ENCODE peak calls at places on chromosomes 12 and 14, in four cellular contexts. D, B, I and O are unnamed samples.
A peak's percentile ranks its signal among the peaks of the same experiment; 100 is the strongest.

GRCh38 chr14:54362759-54363437 is 33.9 kb upstream of the CDKN3 start:
- DNase-seq in I (no peak), D (no peak), B (no peak), O (no peak)

GRCh38 chr12:3142386-3142785 is 65.2 kb downstream of the TSPAN9 start:
- DNase-seq in I (no peak), D (no peak), B (no peak), O (no peak)

GRCh38 chr12:46965880-46966279 is 113.5 kb upstream of the PCED1B start:
- DNase-seq in I (no peak), D (no peak), B (no peak), O (no peak)

GRCh38 chr14:75811136-75811839 is 150.2 kb downstream of the TTLL5 start:
- DNase-seq in B (no peak), I (no peak), D (no peak), O (no peak)

GRCh38 chr12:67534671-67535070 is 113.9 kb upstream of the DYRK2 start:
- DNase-seq in I (peak; percentile 47), B (no peak), D (no peak), O (no peak)

GRCh38 chr14:58733451-58734208 is 95.9 kb downstream of the DACT1 start:
- DNase-seq in B (no peak), D (no peak), I (no peak), O (no peak)

GRCh38 chr12:121787063-121787774 is 6.3 kb downstream of the RHOF start:
- DNase-seq in D (no peak), I (peak; percentile 75), B (no peak), O (no peak)

GRCh38 chr12:124474709-124475108 is 92.7 kb downstream of the NCOR2 start:
- DNase-seq in I (no peak), D (no peak), B (no peak), O (no peak)

DNA sequence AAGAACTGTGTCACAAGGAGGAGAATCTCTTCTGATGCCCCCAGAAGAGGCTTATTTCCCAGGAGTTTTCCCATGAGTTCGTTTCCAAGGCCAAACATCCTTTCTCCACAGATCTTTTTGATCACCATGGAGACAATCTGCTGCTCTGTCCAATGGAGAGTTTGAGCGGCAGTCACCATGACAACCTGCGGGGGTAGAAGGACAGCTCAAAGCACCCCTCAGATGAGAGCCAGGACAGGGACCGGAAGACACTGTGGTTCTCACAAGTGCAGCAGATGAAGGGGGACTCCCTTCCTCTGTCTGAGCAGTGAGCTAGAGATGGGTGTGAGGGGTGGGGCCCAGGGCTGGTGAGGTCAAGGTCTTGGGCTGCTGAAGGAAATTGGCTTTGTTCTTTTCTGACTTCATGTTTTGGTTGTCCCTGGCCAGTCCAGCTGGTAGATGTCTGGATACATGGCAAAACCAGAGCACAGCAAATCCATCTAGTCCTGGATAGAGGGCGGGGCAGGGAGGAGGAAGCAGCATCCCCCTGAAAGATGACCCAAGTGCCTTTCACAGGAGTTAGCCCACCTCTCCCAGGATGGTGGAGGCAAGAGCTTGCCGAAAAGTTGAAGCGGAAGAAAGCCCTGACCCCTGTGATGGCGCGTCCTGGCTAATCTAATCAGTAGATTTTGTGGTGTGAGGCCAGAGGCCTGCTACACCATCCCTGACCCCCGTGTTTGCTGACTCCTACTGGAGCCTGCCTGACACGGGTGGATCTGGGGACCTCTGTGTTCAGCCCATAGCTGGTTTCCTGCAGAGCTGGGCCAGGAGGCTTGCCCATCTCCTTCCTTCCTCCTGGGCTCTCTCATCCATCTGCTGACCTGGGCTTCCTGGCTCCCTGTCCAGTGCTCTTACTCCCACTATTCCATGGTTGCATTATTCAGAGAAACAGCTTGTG is 24.4 kb downstream of the DHRS2 start:
- DNase-seq in D (no peak), I (no peak), B (no peak), O (no peak)
- TF ChIP-seq RNF2 in D (no peak), I (no peak), B (no peak), O (no peak)

GRCh38 chr12:40375076-40375475 is 150.3 kb downstream of the LRRK2 start:
- DNase-seq in D (no peak), B (peak; percentile 2), I (peak; percentile 37), O (no peak)

GRCh38 chr12:40382217-40382616 is 157.4 kb downstream of the LRRK2 start:
- DNase-seq in B (no peak), I (no peak), D (no peak), O (no peak)

GRCh38 chr12:40376533-40377267 is 151.9 kb downstream of the LRRK2 start:
- DNase-seq in D (no peak), B (no peak), I (no peak), O (no peak)

GRCh38 chr12:40378721-40379120 is 153.9 kb downstream of the LRRK2 start:
- DNase-seq in I (no peak), B (no peak), D (no peak), O (no peak)
- TF ChIP-seq RNF2 in I (no peak), B (no peak), D (no peak), O (no peak)

DNA sequence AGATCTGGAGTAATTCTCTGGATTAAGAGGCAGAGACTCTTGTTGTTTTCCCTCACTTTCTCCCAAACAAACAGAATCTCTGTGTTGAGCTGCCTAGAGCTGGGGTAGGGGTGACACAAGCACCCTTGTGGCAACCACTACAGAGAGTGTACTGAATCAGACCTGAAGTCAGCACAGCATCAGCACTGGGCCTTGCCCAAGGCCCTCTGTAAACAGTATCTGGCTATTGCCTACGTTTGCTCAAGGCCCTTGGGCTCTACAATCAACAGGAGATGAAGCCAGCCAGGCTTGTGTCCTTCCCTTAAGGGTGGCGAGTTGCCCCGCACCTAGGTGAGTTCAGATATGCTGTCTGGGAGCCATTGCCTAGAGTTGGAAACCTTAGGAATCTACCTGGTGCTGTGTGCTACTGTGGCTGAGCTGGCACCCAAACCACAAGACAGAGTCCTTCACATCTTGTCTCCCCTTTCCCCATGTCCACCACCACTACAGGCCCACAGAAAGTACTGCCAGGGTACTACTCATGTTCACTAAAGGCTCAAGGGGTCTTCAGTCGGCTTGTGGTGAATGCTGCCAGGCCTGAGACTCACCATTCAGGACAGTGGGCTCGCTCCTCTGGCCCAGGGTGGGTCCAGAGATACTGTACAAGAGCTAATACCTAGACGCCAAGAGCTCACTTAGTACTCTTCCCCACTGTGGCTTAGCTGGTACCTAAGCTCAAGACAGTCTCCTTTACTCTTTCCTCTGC is 206.8 kb downstream of the SYNE2 start:
- DNase-seq in I (no peak), B (peak; percentile 10), D (no peak), O (no peak)
- TF ChIP-seq RNF2 in I (no peak), B (no peak), D (no peak), O (no peak)

DNA sequence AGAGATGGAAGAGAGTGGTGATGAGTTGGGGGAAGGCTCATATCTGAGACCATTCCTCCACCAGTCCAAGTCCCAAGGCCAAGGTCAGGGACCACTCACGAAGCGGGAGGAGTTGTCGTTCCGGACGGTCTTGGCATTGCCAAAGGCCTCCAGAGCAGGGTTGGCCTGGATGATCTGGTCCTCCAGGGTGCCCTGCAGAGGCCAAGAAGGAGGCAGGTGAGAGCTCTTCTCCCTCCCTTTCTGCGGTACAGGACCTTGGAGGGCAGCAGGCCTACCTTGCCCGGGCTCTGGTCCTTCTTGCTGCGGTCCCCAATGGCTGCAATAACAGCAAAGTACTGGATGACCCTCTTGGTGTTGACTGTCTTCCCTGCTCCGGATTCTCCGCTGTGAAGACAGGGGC is 4.0 kb downstream of the MYH7 start:
- DNase-seq in I (no peak), D (no peak), B (no peak), O (no peak)
- TF ChIP-seq RNF2 in I (no peak), D (no peak), B (no peak), O (no peak)

DNA sequence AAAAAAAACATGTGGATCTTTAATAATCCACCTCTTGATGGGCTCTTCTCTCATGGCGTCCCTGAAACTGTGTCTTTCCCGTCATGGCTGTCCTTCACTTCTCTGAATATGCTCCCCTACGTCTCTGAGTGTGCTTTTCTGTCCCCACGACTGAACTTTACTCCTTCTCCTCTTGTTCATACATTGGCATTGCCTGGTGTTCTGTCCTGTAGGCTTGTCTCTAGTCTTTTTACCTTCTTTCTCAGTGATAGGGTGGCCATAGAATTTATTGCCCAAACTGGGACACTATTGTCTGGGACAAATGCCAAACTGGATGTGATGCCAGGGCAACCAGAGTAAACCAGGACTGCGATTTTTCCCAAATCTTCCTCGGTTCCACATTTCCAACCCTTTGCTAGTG is 202.1 kb downstream of the ATP23 start:
- DNase-seq in B (no peak), D (no peak), I (no peak), O (no peak)
- TF ChIP-seq RNF2 in B (no peak), D (no peak), I (no peak), O (no peak)

DNA sequence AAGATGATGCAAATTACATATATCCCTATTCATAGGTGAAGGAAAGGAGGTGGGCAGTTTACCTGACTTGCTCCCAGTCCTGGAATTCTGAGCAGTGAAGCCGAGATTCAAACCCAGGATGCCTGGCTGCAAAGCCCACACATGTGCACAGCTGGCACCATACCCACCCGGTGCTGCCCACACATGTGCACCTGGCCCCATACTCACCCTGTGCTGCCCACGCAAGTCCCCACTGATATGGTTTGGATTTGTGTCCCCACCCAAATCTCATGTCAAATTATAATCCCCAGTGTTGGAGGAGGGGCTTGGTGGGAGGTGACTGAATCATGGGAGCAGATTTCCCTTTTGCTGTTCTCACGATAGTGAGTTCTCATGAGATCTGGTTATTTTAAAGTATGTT is 179.2 kb upstream of the C14orf180 start:
- DNase-seq in D (no peak), B (no peak), I (no peak), O (no peak)
- TF ChIP-seq RNF2 in D (no peak), B (no peak), I (no peak), O (no peak)

DNA sequence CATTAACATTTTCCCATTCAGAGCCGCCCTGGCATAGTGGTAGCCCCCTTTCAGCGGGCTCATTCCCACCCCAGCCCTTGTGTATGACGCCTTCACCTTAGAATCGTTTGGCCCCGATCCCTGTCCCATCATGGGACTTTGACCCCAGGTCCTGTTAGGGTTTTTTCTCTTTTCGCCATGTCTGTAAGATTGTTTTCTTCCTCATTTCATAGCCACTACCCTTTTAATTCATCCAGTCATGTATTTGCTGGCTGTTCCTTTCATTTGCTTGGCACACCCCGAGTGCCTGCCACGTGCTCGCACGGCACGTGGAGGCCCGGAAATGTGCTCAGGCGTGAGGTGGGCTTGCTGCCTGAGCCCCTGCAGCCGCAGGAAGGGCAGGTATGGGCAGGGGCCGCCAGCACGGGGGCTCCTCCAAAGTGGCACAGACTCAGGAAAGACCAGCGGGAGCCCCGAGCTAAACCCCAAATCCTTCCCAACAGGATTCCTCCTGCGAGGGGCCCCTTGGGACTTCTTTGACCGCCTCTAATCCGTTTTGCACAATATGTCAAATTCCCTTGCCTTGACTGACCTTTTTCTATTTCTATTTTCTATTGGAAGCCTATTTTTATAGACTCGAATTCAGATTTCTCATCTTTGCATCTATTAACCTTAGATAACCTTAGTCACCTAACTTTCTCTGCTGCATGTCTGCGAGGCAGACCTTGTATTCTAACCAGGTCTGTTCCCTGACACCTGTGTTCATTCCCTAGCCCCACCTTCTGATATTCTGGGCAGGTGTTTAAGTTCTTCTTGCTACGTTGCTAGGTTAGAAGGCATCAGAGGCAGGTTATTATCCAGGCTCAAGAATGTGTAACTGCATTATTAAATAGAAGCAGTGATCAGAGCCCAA is 114.8 kb downstream of the EML1 start:
- DNase-seq in B (no peak), I (no peak), D (no peak), O (no peak)
- TF ChIP-seq RNF2 in B (no peak), I (no peak), D (no peak), O (no peak)

GRCh38 chr14:56127156-56127555 is 8.9 kb downstream of the PELI2 start:
- DNase-seq in B (no peak), I (no peak), D (no peak), O (no peak)
- TF ChIP-seq RNF2 in B (no peak), I (no peak), D (no peak), O (no peak)

GRCh38 chr12:76444408-76444984 is 96.3 kb upstream of the BBS10 start:
- DNase-seq in I (no peak), B (no peak), D (no peak), O (no peak)
- TF ChIP-seq RNF2 in I (no peak), B (no peak), D (no peak), O (no peak)